ENCODE peak calls at places on chromosomes 5 and 9, in ten cellular contexts. A, Q, L, U, M, S, P, T, K and W are unnamed samples.

GRCh38 chr5:107338341-107338740 is 332.4 kb downstream of the EFNA5 start:
- DNase-seq in A (no peak), Q (no peak), L (no peak), U (no peak), M (no peak), S (no peak), P (no peak), T (no peak), K (no peak), W (no peak)

GRCh38 chr5:55969956-55970355 is 24.8 kb downstream of the IL6ST start:
- DNase-seq in A (no peak), Q (peak), L (no peak), U (no peak), M (no peak), S (no peak), P (no peak), T (no peak), K (no peak), W (no peak)

GRCh38 chr5:59744531-59744992 is 149.0 kb downstream of the PDE4D start:
- DNase-seq in A (no peak), Q (peak), L (peak), U (no peak), M (no peak), S (peak), P (no peak), T (peak), K (no peak), W (peak)

GRCh38 chr9:82180711-82181110 is 192.1 kb downstream of the SPATA31D1 start:
- DNase-seq in A (no peak), Q (no peak), L (no peak), U (no peak), M (no peak), S (no peak), P (no peak), T (no peak), K (no peak), W (no peak)

GRCh38 chr5:138241688-138242547 is 28.8 kb upstream of the CDC23 start:
- DNase-seq in A (no peak), Q (peak), L (peak), U (no peak), M (peak), S (no peak), P (no peak), T (peak), K (peak), W (no peak)

GRCh38 chr5:180439911-180440769 is 54.0 kb upstream of the CNOT6 start:
- DNase-seq in A (no peak), Q (no peak), L (no peak), U (no peak), M (no peak), S (no peak), P (no peak), T (no peak), K (no peak), W (no peak)

GRCh38 chr5:139027150-139027549 is 152.0 kb upstream of the LRRTM2 start:
- DNase-seq in A (no peak), Q (no peak), L (peak), U (no peak), M (no peak), S (no peak), P (no peak), T (peak), K (no peak), W (peak)

GRCh38 chr9:136095028-136095494 is at the start of gene NACC2:
- DNase-seq in A (peak), Q (peak), L (peak), U (no peak), M (no peak), S (no peak), P (no peak), T (peak), K (no peak), W (peak)

GRCh38 chr5:93892481-93892880 is 151.1 kb upstream of the POU5F2 start:
- DNase-seq in A (no peak), Q (peak), L (peak), U (no peak), M (no peak), S (no peak), P (no peak), T (no peak), K (no peak), W (no peak)

GRCh38 chr5:89628876-89629635 is 746.1 kb upstream of the MEF2C start:
- DNase-seq in A (no peak), Q (no peak), L (no peak), U (no peak), M (no peak), S (no peak), P (no peak), T (no peak), K (no peak), W (no peak)

GRCh38 chr5:53733853-53734252 is 173.4 kb downstream of the NDUFS4 start:
- DNase-seq in A (no peak), Q (no peak), L (peak), U (no peak), M (no peak), S (no peak), P (no peak), T (peak), K (no peak), W (no peak)

GRCh38 chr5:32785639-32786216 is 74.6 kb downstream of the NPR3 start:
- DNase-seq in A (no peak), Q (peak), L (no peak), U (no peak), M (no peak), S (peak), P (no peak), T (no peak), K (no peak), W (no peak)

GRCh38 chr5:173334808-173335207 is 6.6 kb upstream of the STC2 start:
- DNase-seq in A (no peak), Q (peak), L (no peak), U (no peak), M (no peak), S (no peak), P (no peak), T (no peak), K (no peak), W (no peak)

GRCh38 chr9:123335227-123335985 is 20.6 kb upstream of the CRB2 start:
- DNase-seq in A (no peak), Q (peak), L (no peak), U (peak), M (no peak), S (peak), P (no peak), T (no peak), K (no peak), W (no peak)

GRCh38 chr9:133130721-133131244 is 9.7 kb upstream of the RALGDS start:
- DNase-seq in A (peak), Q (no peak), L (no peak), U (no peak), M (no peak), S (no peak), P (peak), T (no peak), K (no peak), W (no peak)

GRCh38 chr5:169706758-169707450 is 69.8 kb downstream of the DOCK2 start:
- DNase-seq in A (no peak), Q (peak), L (no peak), U (peak), M (no peak), S (peak), P (no peak), T (no peak), K (no peak), W (no peak)

GRCh38 chr5:54996476-54996875 is 11.1 kb upstream of the ESM1 start:
- DNase-seq in A (no peak), Q (peak), L (no peak), U (no peak), M (no peak), S (peak), P (no peak), T (no peak), K (no peak), W (no peak)

GRCh38 chr9:133968428-133968827 is 23.7 kb downstream of the VAV2 start:
- DNase-seq in A (no peak), Q (no peak), L (no peak), U (no peak), M (no peak), S (no peak), P (no peak), T (no peak), K (no peak), W (no peak)

GRCh38 chr9:109253637-109254284 is 67.1 kb downstream of the EPB41L4B start:
- DNase-seq in A (no peak), Q (peak), L (no peak), U (no peak), M (no peak), S (peak), P (no peak), T (no peak), K (no peak), W (peak)

GRCh38 chr9:93111371-93112115 is 15.5 kb downstream of the CARD19 start:
- DNase-seq in A (no peak), Q (no peak), L (no peak), U (no peak), M (no peak), S (no peak), P (no peak), T (no peak), K (peak), W (no peak)

GRCh38 chr5:31149072-31149471 is 44.4 kb upstream of the CDH6 start:
- DNase-seq in A (no peak), Q (peak), L (no peak), U (no peak), M (no peak), S (no peak), P (no peak), T (no peak), K (no peak), W (no peak)

GRCh38 chr9:36102742-36103495 is 33.6 kb upstream of the GLIPR2 start:
- DNase-seq in A (peak), Q (peak), L (peak), U (no peak), M (peak), S (peak), P (peak), T (peak), K (peak), W (peak)

GRCh38 chr5:139651863-139652787 is 4.0 kb downstream of the CXXC5 start:
- DNase-seq in A (no peak), Q (peak), L (no peak), U (peak), M (no peak), S (peak), P (peak), T (no peak), K (peak), W (no peak)

GRCh38 chr9:77848897-77849296 is 182.7 kb downstream of the GNAQ start:
- DNase-seq in A (no peak), Q (peak), L (no peak), U (no peak), M (no peak), S (peak), P (no peak), T (no peak), K (peak), W (no peak)

GRCh38 chr5:142621227-142621626 is 64.7 kb downstream of the FGF1 start:
- DNase-seq in A (no peak), Q (peak), L (no peak), U (peak), M (no peak), S (peak), P (no peak), T (no peak), K (no peak), W (no peak)

GRCh38 chr5:134411546-134412266 is at the start of gene CDKN2AIPNL:
- DNase-seq in A (peak), Q (peak), L (peak), U (peak), M (peak), S (peak), P (peak), T (peak), K (peak), W (peak)

GRCh38 chr5:62137628-62138027 is 168.4 kb upstream of the KIF2A start:
- DNase-seq in A (no peak), Q (no peak), L (no peak), U (no peak), M (no peak), S (no peak), P (no peak), T (no peak), K (no peak), W (no peak)

GRCh38 chr9:13665418-13666066 is 386.1 kb upstream of the MPDZ start:
- DNase-seq in A (no peak), Q (peak), L (no peak), U (no peak), M (no peak), S (no peak), P (no peak), T (no peak), K (no peak), W (no peak)

GRCh38 chr9:4334439-4334838 is 34.6 kb upstream of the GLIS3 start:
- DNase-seq in A (no peak), Q (peak), L (peak), U (no peak), M (peak), S (peak), P (no peak), T (peak), K (no peak), W (peak)